ENCODE peak calls at places on chromosome X, in eight cellular contexts. Q is lower leg skin; O is A549; L is mammary epithelial cell; R is endothelial cell; F is CD8-positive, alpha-beta T cell; C is H9; Z is stomach. Y is an unnamed sample.

GRCh38 chrX:137896123-137896522 is 330.2 kb downstream of the ZIC3 start:
- DNase-seq in L (no peak), O (no peak), C (no peak), Z (no peak), Q (no peak), R (no peak), F (no peak), Y (no peak)

GRCh38 chrX:87299563-87300160 is 217.9 kb upstream of the KLHL4 start:
- DNase-seq in Z (no peak), Q (no peak), O (no peak), C (no peak), R (no peak), F (no peak), L (peak), Y (no peak)

GRCh38 chrX:31743004-31743403 is 671.2 kb upstream of the FTHL17 start:
- DNase-seq in Q (no peak), O (no peak), F (no peak), R (no peak), Z (no peak), C (no peak), L (no peak), Y (no peak)

GRCh38 chrX:148134578-148134977 is 153.4 kb downstream of the FMR1NB start:
- DNase-seq in R (no peak), Q (no peak), C (no peak), O (no peak), L (no peak), Z (no peak), F (no peak), Y (no peak)

GRCh38 chrX:22163306-22163705 is 109.4 kb upstream of the CBLL2 start:
- DNase-seq in F (no peak), Q (no peak), O (no peak), L (no peak), C (no peak), Z (no peak), R (no peak), Y (no peak)

GRCh38 chrX:118872102-118872566 is 48.5 kb downstream of the ZCCHC12 start:
- DNase-seq in R (no peak), L (peak), C (no peak), F (no peak), Q (no peak), Z (peak), O (no peak), Y (peak)

GRCh38 chrX:43552166-43552565 is 103.9 kb upstream of the MAOA start:
- DNase-seq in O (peak), C (no peak), Q (no peak), L (peak), R (no peak), Z (no peak), F (no peak), Y (no peak)

GRCh38 chrX:38156838-38157237 is 63.8 kb downstream of the SRPX start:
- DNase-seq in R (no peak), Q (no peak), F (no peak), Z (no peak), L (no peak), O (no peak), C (no peak), Y (no peak)

GRCh38 chrX:76971393-76972376 is 475.5 kb upstream of the FGF16 start:
- DNase-seq in R (no peak), C (no peak), O (no peak), F (no peak), Q (no peak), Z (no peak), L (no peak), Y (no peak)

GRCh38 chrX:16612257-16612987 is 37.5 kb upstream of the S100G start:
- DNase-seq in R (no peak), Q (no peak), C (peak), F (no peak), L (no peak), Z (no peak), O (no peak), Y (no peak)

GRCh38 chrX:74419861-74420193 is 1.5 kb upstream of the SLC16A2 start:
- DNase-seq in O (no peak), F (peak), R (peak), C (peak), L (peak), Q (no peak), Z (no peak), Y (no peak)

GRCh38 chrX:56729152-56729557 is at the start of gene NBDY:
- DNase-seq in Z (peak), Q (peak), R (peak), F (peak), C (peak), O (peak), L (peak), Y (peak)

GRCh38 chrX:148592595-148592994 is 92.2 kb downstream of the AFF2 start:
- DNase-seq in L (no peak), R (no peak), O (no peak), Z (no peak), Q (no peak), F (no peak), C (no peak), Y (no peak)

GRCh38 chrX:104165894-104166734 is at the start of gene FAM199X:
- DNase-seq in L (peak), Q (peak), R (peak), C (peak), Z (peak), F (peak), O (peak), Y (peak)

GRCh38 chrX:46125139-46125538 is 420.1 kb downstream of the ZNF674 start:
- DNase-seq in C (no peak), Z (no peak), Q (no peak), L (no peak), O (no peak), F (no peak), R (no peak), Y (no peak)

GRCh38 chrX:38221391-38221929 is 789 bp upstream of the SRPX start:
- DNase-seq in C (no peak), O (no peak), R (no peak), L (no peak), Z (no peak), Q (no peak), F (no peak), Y (no peak)

GRCh38 chrX:120262781-120263719 is 12.4 kb downstream of the ZBTB33 start:
- DNase-seq in Z (no peak), L (no peak), Q (no peak), C (peak), F (no peak), R (no peak), O (no peak), Y (no peak)

GRCh38 chrX:123975180-123975579 is 13.7 kb downstream of the STAG2 start:
- DNase-seq in Q (peak), Z (no peak), O (no peak), R (no peak), F (no peak), C (no peak), L (peak), Y (no peak)

GRCh38 chrX:138710866-138711331 is 618 bp downstream of the FGF13 start:
- DNase-seq in R (peak), F (no peak), C (peak), O (no peak), Q (peak), L (no peak), Z (no peak), Y (no peak)

GRCh38 chrX:72216973-72217372 is 21.9 kb downstream of the ERCC6L start:
- DNase-seq in O (no peak), R (no peak), F (no peak), Z (no peak), C (no peak), Q (no peak), L (no peak), Y (no peak)

GRCh38 chrX:148043456-148043855 is 62.3 kb downstream of the FMR1NB start:
- DNase-seq in L (peak), C (no peak), F (no peak), Q (no peak), Z (no peak), O (no peak), R (no peak), Y (peak)

GRCh38 chrX:49876750-49877149 is 2.5 kb upstream of the USP27X start:
- DNase-seq in L (peak), F (no peak), Q (no peak), C (no peak), Z (no peak), O (peak), R (peak), Y (no peak)

GRCh38 chrX:6849711-6850415 is 297.6 kb upstream of the STS start:
- DNase-seq in L (peak), C (no peak), F (no peak), Q (no peak), Z (no peak), O (no peak), R (no peak), Y (peak)

DNA sequence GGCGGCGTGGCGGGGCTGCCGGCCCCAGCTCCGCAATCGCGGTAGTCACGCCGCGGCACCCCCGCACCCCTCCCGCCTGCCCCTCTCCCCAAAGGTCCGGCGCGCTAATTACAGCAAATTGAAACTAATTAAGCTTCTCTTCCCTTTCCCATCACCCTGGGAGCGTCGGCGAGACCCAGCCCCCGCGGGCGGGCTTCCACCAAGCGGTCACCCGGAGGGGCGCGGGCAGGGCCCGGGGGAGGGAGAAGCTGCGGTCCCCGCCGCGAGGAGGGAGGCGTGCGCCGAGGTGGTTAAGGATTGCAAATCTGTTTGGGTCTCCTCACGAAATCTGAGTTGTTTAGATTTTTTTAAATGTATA is 13.1 kb downstream of the ARX start:
- DNase-seq in F (no peak), R (no peak), Q (no peak), L (no peak), C (no peak), Z (no peak), O (no peak), Y (no peak)
- TF ChIP-seq CTCF in F (no peak), R (no peak), Q (no peak), L (no peak), C (no peak), Z (no peak), O (no peak), Y (no peak)

GRCh38 chrX:53095796-53096195 is 1.9 kb downstream of the KANTR start:
- DNase-seq in Z (no peak), R (no peak), Q (no peak), C (no peak), L (no peak), O (no peak), F (no peak), Y (no peak)

GRCh38 chrX:53091354-53091753 is 2.6 kb upstream of the KANTR start:
- DNase-seq in F (no peak), R (no peak), C (no peak), Z (no peak), Q (peak), O (no peak), L (no peak), Y (no peak)

GRCh38 chrX:53093177-53093655 is 726 bp upstream of the KANTR start:
- DNase-seq in Q (peak), C (peak), L (peak), R (peak), F (peak), Z (peak), O (peak), Y (peak)

GRCh38 chrX:53094584-53094908 is 604 bp downstream of the KANTR start:
- DNase-seq in F (no peak), R (no peak), O (no peak), C (no peak), Z (no peak), L (no peak), Q (no peak), Y (no peak)

GRCh38 chrX:53093748-53094583 is at the start of gene KANTR:
- DNase-seq in Z (peak), L (peak), C (peak), R (peak), O (peak), Q (peak), F (peak), Y (peak)
- TF ChIP-seq CTCF in Z (no peak), L (peak), C (peak), R (no peak), O (no peak), Q (no peak), F (no peak), Y (peak)

GRCh38 chrX:17860811-17861495 is at the start of gene RAI2:
- DNase-seq in O (no peak), Z (peak), Q (no peak), R (peak), C (peak), L (no peak), F (peak), Y (no peak)
- TF ChIP-seq CTCF in O (no peak), Z (no peak), Q (no peak), R (no peak), C (peak), L (no peak), F (no peak), Y (no peak)

GRCh38 chrX:23403849-23404248 is 69.2 kb downstream of the PTCHD1 start:
- DNase-seq in R (no peak), C (no peak), L (no peak), O (no peak), F (no peak), Z (no peak), Q (no peak), Y (no peak)
- TF ChIP-seq CTCF in R (no peak), C (peak), L (peak), O (no peak), F (no peak), Z (no peak), Q (no peak), Y (no peak)

DNA sequence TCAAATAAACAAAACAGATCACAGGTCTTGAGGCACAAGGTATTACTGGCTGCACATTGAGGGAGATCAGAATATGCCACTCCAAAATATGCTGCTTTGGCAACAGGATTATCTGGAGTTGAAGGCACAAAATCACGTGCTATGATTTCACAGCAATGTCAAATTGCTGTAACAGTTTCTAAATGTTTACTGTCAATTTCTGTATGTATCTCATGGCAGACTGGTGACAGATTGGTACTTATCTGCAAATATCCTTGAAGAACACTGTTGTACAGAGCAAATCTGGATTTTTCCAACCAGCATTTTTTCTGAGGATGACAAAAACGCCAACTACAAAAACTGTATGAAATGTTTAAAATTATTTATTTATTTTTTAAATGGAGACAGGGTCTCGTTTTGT is 26.7 kb downstream of the GPR82 start:
- DNase-seq in Q (no peak), O (no peak), C (no peak), F (no peak), L (no peak), R (no peak), Z (no peak), Y (no peak)
- TF ChIP-seq CTCF in Q (no peak), O (no peak), C (no peak), F (no peak), L (no peak), R (no peak), Z (no peak), Y (no peak)

Y was measured in HFFc6.